ENCODE peak calls at places on chromosome 10, in four cellular contexts. V is tibial artery, Z is left ventricle myocardium inferior, X is thoracic aorta. N is an unnamed sample.
A peak's percentile ranks its signal among the peaks of the same experiment; 100 is the strongest.

GRCh38 chr10:52351911-52352310 is 37.8 kb downstream of the DKK1 start:
- DNase-seq in Z (no peak), V (no peak), X (no peak), N (no peak)

GRCh38 chr10:111990734-111991133 is 192.8 kb downstream of the GPAM start:
- DNase-seq in V (no peak), X (no peak), Z (no peak), N (peak; percentile 17)

GRCh38 chr10:131644864-131645658 is 255.7 kb upstream of the PPP2R2D start:
- DNase-seq in Z (no peak), V (no peak), X (no peak), N (no peak)

GRCh38 chr10:24318517-24318916 is 109.6 kb downstream of the KIAA1217 start:
- DNase-seq in X (no peak), Z (no peak), V (no peak), N (no peak)

GRCh38 chr10:48574322-48574796 is 30.5 kb downstream of the ARHGAP22 start:
- DNase-seq in V (no peak), Z (no peak), X (no peak), N (no peak)

GRCh38 chr10:49029666-49030065 is 85.7 kb downstream of the VSTM4 start:
- DNase-seq in X (no peak), V (no peak), Z (no peak), N (no peak)

GRCh38 chr10:33116293-33116697 is 158.3 kb upstream of the ITGB1 start:
- DNase-seq in X (no peak), V (peak; percentile 38), Z (no peak), N (peak; percentile 40)

GRCh38 chr10:88858493-88858892 is 6.8 kb upstream of the ANKRD22 start:
- DNase-seq in Z (no peak), V (no peak), X (no peak), N (no peak)

GRCh38 chr10:7901261-7901660 is 83.0 kb downstream of the TAF3 start:
- DNase-seq in Z (no peak), V (no peak), X (no peak), N (no peak)

GRCh38 chr10:119608316-119609155 is 11.8 kb upstream of the TIAL1 start:
- DNase-seq in X (no peak), V (peak; percentile 43), Z (peak; percentile 32), N (peak; percentile 11)

GRCh38 chr10:5970527-5970926 is 6.8 kb downstream of the IL15RA start:
- DNase-seq in Z (no peak), X (no peak), V (no peak), N (no peak)

GRCh38 chr10:35216303-35216905 is 89.8 kb downstream of the CREM start:
- DNase-seq in Z (peak; percentile 25), V (peak; percentile 39), X (no peak), N (no peak)

GRCh38 chr10:11009471-11010308 is 8.0 kb upstream of the CELF2 start:
- DNase-seq in Z (no peak), V (no peak), X (no peak), N (no peak)

GRCh38 chr10:124064676-124065075 is 28.7 kb downstream of the CHST15 start:
- DNase-seq in V (no peak), Z (no peak), X (no peak), N (no peak)

GRCh38 chr10:124065382-124066155 is 27.8 kb downstream of the CHST15 start:
- DNase-seq in Z (no peak), V (no peak), X (no peak), N (no peak)

GRCh38 chr10:124062390-124062789 is 31.0 kb downstream of the CHST15 start:
- DNase-seq in Z (no peak), V (no peak), X (no peak), N (no peak)

GRCh38 chr10:124064158-124064603 is 29.2 kb downstream of the CHST15 start:
- DNase-seq in X (no peak), V (no peak), Z (no peak), N (no peak)

GRCh38 chr10:124063736-124064135 is 29.7 kb downstream of the CHST15 start:
- DNase-seq in V (no peak), X (no peak), Z (no peak), N (no peak)
- H3K4me3 ChIP-seq in V (no peak overlapping the region), X (no peak overlapping the region), Z (no peak overlapping the region), N (no peak overlapping the region)

DNA sequence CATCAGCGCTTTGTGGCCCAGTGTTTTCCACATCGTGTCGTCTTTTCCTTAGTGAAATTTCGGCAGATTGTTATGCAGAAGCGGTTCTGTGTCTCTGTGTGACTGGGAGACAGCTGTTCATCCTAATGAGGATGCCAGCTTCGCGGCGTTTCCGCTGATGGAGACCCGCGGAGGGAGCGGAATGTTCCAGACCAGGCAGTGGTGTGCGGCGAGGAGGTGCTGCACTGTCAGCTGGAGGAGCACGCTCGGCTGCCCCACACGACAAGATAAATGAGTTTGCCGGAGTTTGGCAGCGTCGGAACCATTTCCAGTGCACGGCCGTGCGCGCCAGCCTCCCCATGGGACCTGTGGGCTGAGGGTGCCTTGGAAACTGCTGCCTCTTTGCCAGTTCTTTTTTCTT is 64.6 kb downstream of the WDR37 start:
- DNase-seq in V (no peak), Z (no peak), X (no peak), N (no peak)
- H3K4me1 ChIP-seq in V (no peaks in the 10 kb centered on the region), Z (peaks cover 16% of the 10 kb centered on the region), X (no peaks in the 10 kb centered on the region), N (no peaks in the 10 kb centered on the region)

GRCh38 chr10:85581357-85581756 is 785.2 kb downstream of the GRID1 start:
- DNase-seq in V (no peak), Z (no peak), X (no peak), N (no peak)
- H3K27me3 ChIP-seq in V (no peaks in the 10 kb centered on the region), Z (peaks cover 3% of the 10 kb centered on the region), X (no peaks in the 10 kb centered on the region), N (no peaks in the 10 kb centered on the region)

GRCh38 chr10:58326967-58327381 is 7.8 kb upstream of the UBE2D1 start:
- DNase-seq in Z (peak; percentile 57), X (no peak), V (peak; percentile 47), N (no peak)
- H3K4me3 ChIP-seq in Z (peak overlapping the region; percentile 58), X (peak overlapping the region; percentile 65), V (peak overlapping the region; percentile 27), N (no peak overlapping the region)

GRCh38 chr10:21823617-21824016 is 179.9 kb downstream of the DNAJC1 start:
- DNase-seq in X (no peak), Z (no peak), V (no peak), N (no peak)

GRCh38 chr10:21826725-21827124 is 176.8 kb downstream of the DNAJC1 start:
- DNase-seq in V (no peak), Z (no peak), X (no peak), N (no peak)

GRCh38 chr10:21825345-21825744 is 178.2 kb downstream of the DNAJC1 start:
- DNase-seq in Z (no peak), X (no peak), V (no peak), N (no peak)

GRCh38 chr10:21824409-21824808 is 179.1 kb downstream of the DNAJC1 start:
- DNase-seq in Z (no peak), V (no peak), X (no peak), N (no peak)

GRCh38 chr10:21820952-21821351 is 182.6 kb downstream of the DNAJC1 start:
- DNase-seq in X (no peak), Z (no peak), V (no peak), N (no peak)
- H3K4me1 ChIP-seq in X (no peaks in the 10 kb centered on the region), Z (no peaks in the 10 kb centered on the region), V (no peaks in the 10 kb centered on the region), N (peaks cover 2% of the 10 kb centered on the region)

GRCh38 chr10:28120795-28121194 is 121.9 kb upstream of the ODAD2 start:
- DNase-seq in X (no peak), Z (no peak), V (no peak), N (no peak)
- H3K27me3 ChIP-seq in X (no peaks in the 10 kb centered on the region), Z (no peaks in the 10 kb centered on the region), V (no peaks in the 10 kb centered on the region), N (no peaks in the 10 kb centered on the region)

GRCh38 chr10:132994371-132994796 is 52.0 kb upstream of the CFAP46 start:
- DNase-seq in V (no peak), Z (no peak), X (no peak), N (no peak)
- H3K4me3 ChIP-seq in V (peak overlapping the region; percentile 40), Z (peak overlapping the region; percentile 55), X (peak overlapping the region; percentile 62), N (no peak overlapping the region)

DNA sequence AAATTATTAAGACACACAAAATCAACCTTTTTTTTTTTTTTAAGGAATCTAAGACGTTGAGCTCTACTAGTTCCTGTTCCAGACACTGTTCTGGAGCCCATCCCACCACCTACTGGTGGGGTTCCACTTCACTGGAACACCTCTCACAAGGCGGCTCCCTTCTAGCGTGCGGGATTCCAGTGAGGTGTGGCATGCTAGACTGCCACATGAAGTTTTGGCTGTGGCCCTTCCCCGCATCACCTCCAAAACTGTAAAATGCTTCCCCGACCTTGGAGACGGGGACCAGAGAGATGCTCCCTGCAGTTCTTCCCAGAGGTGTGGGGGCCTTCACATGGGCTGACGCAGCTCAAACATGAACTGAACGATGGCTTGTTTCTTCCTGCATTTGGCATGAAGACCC is 12.6 kb downstream of the FAM53B start:
- DNase-seq in Z (no peak), X (no peak), V (no peak), N (no peak)
- H3K4me1 ChIP-seq in Z (peaks cover 100% of the 10 kb centered on the region), X (peaks cover 36% of the 10 kb centered on the region), V (peaks cover 32% of the 10 kb centered on the region), N (no peaks in the 10 kb centered on the region)